ENCODE peak calls at places on chromosomes 7 and 10, in four cellular contexts. D is A549, U is lower leg skin, V is lower lobe of right lung. T is an unnamed sample.

GRCh38 chr10:93435061-93435491 is 47.1 kb downstream of the MYOF start:
- DNase-seq in D (no peak), U (no peak), V (no peak), T (no peak)

GRCh38 chr7:45417268-45417667 is 156.9 kb upstream of the ADCY1 start:
- DNase-seq in D (no peak), U (no peak), V (no peak), T (no peak)

GRCh38 chr10:3757638-3758490 is 27.1 kb downstream of the KLF6 start:
- DNase-seq in D (no peak), U (no peak), V (no peak), T (no peak)

GRCh38 chr10:30491204-30491603 is 57.2 kb downstream of the MAP3K8 start:
- DNase-seq in D (no peak), U (peak; percentile 50), V (no peak), T (no peak)

GRCh38 chr7:125645770-125646169 is 716.1 kb upstream of the POT1 start:
- DNase-seq in D (no peak), U (no peak), V (no peak), T (no peak)

GRCh38 chr7:131305152-131305551 is 22.5 kb upstream of the MKLN1 start:
- DNase-seq in D (no peak), U (no peak), V (no peak), T (no peak)

GRCh38 chr7:30202671-30203070 is 67.9 kb downstream of the MTURN start:
- DNase-seq in D (no peak), U (no peak), V (no peak), T (no peak)

GRCh38 chr7:80134536-80135305 is at the start of gene GNAI1:
- DNase-seq in D (peak; percentile 78), U (peak; percentile 78), V (peak; percentile 71), T (peak; percentile 91)

GRCh38 chr10:49298666-49298989 is 342 bp upstream of the C10orf71 start:
- DNase-seq in D (no peak), U (no peak), V (no peak), T (no peak)

GRCh38 chr7:117715784-117716445 is 157.3 kb downstream of the CTTNBP2 start:
- DNase-seq in D (peak; percentile 83), U (no peak), V (no peak), T (peak; percentile 57)

GRCh38 chr10:125694874-125695273 is 11.9 kb upstream of the TEX36 start:
- DNase-seq in D (peak; percentile 71), U (no peak), V (no peak), T (no peak)

GRCh38 chr7:27532256-27532783 is 130.4 kb downstream of the HIBADH start:
- DNase-seq in D (no peak), U (no peak), V (no peak), T (no peak)

GRCh38 chr10:109862738-109863137 is 60.6 kb downstream of the XPNPEP1 start:
- DNase-seq in D (no peak), U (no peak), V (no peak), T (no peak)

GRCh38 chr10:109866995-109867635 is 56.2 kb downstream of the XPNPEP1 start:
- DNase-seq in D (no peak), U (no peak), V (no peak), T (no peak)

GRCh38 chr10:109863775-109864174 is 59.5 kb downstream of the XPNPEP1 start:
- DNase-seq in D (no peak), U (no peak), V (no peak), T (no peak)

GRCh38 chr10:109871476-109871875 is 51.8 kb downstream of the XPNPEP1 start:
- DNase-seq in D (no peak), U (no peak), V (no peak), T (no peak)

GRCh38 chr10:109866168-109866994 is 56.9 kb downstream of the XPNPEP1 start:
- DNase-seq in D (peak; percentile 21), U (no peak), V (no peak), T (peak; percentile 28)
- TF ChIP-seq CTCF in D (peak; percentile 22), U (no peak), V (peak; percentile 25), T (no peak)

DNA sequence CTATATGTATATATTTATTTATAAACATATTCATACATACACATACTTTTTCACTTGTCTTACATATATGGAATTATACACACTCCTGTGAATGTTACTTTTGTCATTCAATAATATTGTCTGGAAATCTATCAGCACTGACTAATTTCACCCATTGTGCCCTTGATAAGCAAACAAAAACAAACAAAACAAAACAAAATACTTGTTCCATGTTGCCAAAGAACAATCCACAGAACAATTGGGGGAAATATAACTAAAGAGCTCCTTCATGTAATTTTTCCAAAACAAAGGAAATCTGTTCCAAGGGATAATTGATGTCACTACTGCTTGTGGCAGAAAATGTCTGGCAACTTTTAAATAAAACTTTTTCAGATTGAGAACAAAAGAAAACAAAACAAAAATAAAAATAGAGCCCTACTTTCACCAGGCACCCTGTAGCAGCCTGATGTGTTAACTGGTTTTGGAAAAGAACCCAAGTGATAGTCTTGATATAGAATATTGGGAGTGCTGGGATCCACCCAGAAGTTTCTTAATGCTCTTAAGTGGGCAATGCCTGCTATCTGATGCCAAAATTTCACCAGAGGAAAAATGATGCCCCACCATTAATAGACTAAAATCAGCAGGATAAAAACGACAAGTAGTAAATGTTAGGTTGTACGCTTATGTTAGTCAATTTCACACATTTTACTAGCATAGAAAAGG is 34.0 kb upstream of the CCDC7 start:
- DNase-seq in D (no peak), U (no peak), V (no peak), T (no peak)
- TF ChIP-seq CTCF in D (no peak), U (no peak), V (no peak), T (no peak)

GRCh38 chr10:45453639-45454250 is 79.7 kb downstream of the ALOX5 start:
- DNase-seq in D (no peak), U (no peak), V (no peak), T (no peak)

GRCh38 chr10:45452268-45452667 is 78.3 kb downstream of the ALOX5 start:
- DNase-seq in D (no peak), U (no peak), V (no peak), T (no peak)

GRCh38 chr10:45454262-45454661 is 80.2 kb downstream of the ALOX5 start:
- DNase-seq in D (no peak), U (no peak), V (no peak), T (no peak)

GRCh38 chr10:45452743-45453452 is 78.9 kb downstream of the ALOX5 start:
- DNase-seq in D (no peak), U (no peak), V (no peak), T (no peak)

GRCh38 chr10:45451407-45451806 is 77.4 kb downstream of the ALOX5 start:
- DNase-seq in D (no peak), U (no peak), V (no peak), T (no peak)
- TF ChIP-seq CTCF in D (no peak), U (no peak), V (no peak), T (no peak)

DNA sequence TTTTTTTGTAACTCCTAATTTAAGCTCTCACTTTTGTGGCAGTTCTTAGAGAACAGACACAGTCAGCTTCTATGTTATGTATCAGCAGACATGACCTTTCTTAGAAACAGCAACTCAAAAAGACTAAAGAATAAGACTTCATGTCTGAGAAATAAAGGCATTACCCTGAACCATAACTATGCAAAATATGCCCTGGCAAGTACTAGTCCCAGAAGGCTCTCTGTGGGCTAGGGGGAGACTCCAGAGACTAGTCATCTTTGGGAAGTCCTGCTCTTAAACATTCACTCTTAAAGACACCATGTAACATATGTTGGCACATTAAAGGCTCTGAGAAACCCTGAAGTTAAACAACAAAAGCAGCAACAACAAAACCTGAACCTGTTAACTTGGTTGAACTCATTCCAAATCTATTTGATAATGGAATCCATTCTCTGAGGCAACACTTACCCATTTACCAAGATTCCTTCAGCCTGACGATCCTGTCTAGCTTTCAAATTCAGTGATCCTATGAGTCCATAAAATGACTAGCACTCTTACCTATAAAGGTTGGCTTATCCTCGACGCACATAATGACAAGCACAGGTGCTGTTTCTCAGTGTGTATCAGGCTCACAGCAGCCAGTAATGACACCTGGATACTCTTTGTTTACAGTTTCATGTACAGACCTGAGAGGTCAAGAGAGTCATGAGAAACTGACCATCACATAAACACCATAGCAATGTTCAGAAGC is 62.3 kb downstream of the OSBPL3 start:
- DNase-seq in D (no peak), U (no peak), V (no peak), T (no peak)
- TF ChIP-seq CTCF in D (no peak), U (no peak), V (no peak), T (no peak)

DNA sequence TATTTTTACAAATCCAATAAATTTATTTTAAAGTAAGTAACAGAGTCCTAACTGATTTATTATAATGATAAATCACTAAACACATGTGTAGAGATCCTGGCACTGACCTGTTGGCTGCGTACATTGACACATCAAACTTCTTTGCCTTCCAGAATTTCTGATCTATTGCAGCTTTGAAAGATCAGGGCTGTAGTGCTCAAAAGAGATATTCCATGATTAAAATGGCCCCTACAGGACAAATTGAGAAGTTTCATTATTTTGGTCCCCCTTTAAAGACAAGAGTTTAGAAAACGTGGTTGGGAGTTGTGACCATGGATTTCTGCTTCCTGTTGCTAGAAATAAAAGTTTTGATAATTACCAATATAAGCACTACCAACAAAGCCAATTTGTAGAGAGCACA is 87.7 kb upstream of the PDK4 start:
- DNase-seq in D (peak; percentile 31), U (no peak), V (no peak), T (no peak)
- TF ChIP-seq CTCF in D (peak; percentile 32), U (no peak), V (peak; percentile 61), T (peak; percentile 77)

GRCh38 chr7:1223196-1224092 is 9.2 kb upstream of the UNCX start:
- DNase-seq in D (peak; percentile 38), U (no peak), V (no peak), T (no peak)
- TF ChIP-seq CTCF in D (no peak), U (no peak), V (no peak), T (no peak)

GRCh38 chr7:54901840-54902239 is 117.0 kb upstream of the EGFR start:
- DNase-seq in D (no peak), U (no peak), V (no peak), T (no peak)
- TF ChIP-seq CTCF in D (no peak), U (no peak), V (no peak), T (no peak)

GRCh38 chr10:5589963-5590511 is 65.3 kb downstream of the CALML3 start:
- DNase-seq in D (peak; percentile 57), U (no peak), V (peak; percentile 13), T (no peak)
- TF ChIP-seq CTCF in D (peak; percentile 16), U (no peak), V (no peak), T (peak; percentile 11)

GRCh38 chr10:102918817-102919236 is 733 bp downstream of the CNNM2 start:
- DNase-seq in D (peak; percentile 15), U (peak; percentile 20), V (no peak), T (no peak)
- TF ChIP-seq CTCF in D (no peak), U (no peak), V (no peak), T (no peak)

GRCh38 chr7:34158311-34158710 is 253.0 kb downstream of the BMPER start:
- DNase-seq in D (no peak), U (no peak), V (no peak), T (no peak)

GRCh38 chr7:34156336-34156735 is 251.0 kb downstream of the BMPER start:
- DNase-seq in D (no peak), U (no peak), V (no peak), T (no peak)

GRCh38 chr7:34157137-34157536 is 251.8 kb downstream of the BMPER start:
- DNase-seq in D (no peak), U (no peak), V (no peak), T (no peak)

GRCh38 chr7:34160261-34160752 is 255.0 kb downstream of the BMPER start:
- DNase-seq in D (no peak), U (no peak), V (no peak), T (no peak)

GRCh38 chr7:34158754-34159153 is 253.4 kb downstream of the BMPER start:
- DNase-seq in D (peak; percentile 40), U (no peak), V (no peak), T (no peak)
- TF ChIP-seq CTCF in D (no peak), U (no peak), V (no peak), T (no peak)

T was measured in endothelial cell.